ENCODE peak calls at places on chromosomes 3 and 15, in nine cellular contexts. O, M, G, C, I, L, S, K and Z are unnamed samples.

GRCh38 chr15:73355866-73356265 is 12.9 kb downstream of the HCN4 start:
- DNase-seq in O (no peak), M (no peak), G (no peak), C (no peak), I (no peak), L (no peak), S (no peak), K (no peak), Z (no peak)

GRCh38 chr3:42490243-42490642 is 12.2 kb upstream of the VIPR1 start:
- DNase-seq in O (no peak), M (peak; percentile 88), G (no peak), C (no peak), I (no peak), L (peak; percentile 38), S (peak; percentile 69), K (no peak), Z (no peak)

GRCh38 chr15:99413955-99414754 is 151.6 kb upstream of the MEF2A start:
- DNase-seq in O (no peak), M (no peak), G (no peak), C (no peak), I (no peak), L (no peak), S (no peak), K (no peak), Z (no peak)

GRCh38 chr3:57163751-57164150 is 1.4 kb downstream of the IL17RD start:
- DNase-seq in O (no peak), M (no peak), G (no peak), C (no peak), I (no peak), L (no peak), S (no peak), K (no peak), Z (no peak)

GRCh38 chr3:164418426-164418825 is 659.9 kb downstream of the SI start:
- DNase-seq in O (no peak), M (no peak), G (no peak), C (no peak), I (no peak), L (no peak), S (no peak), K (no peak), Z (no peak)

GRCh38 chr15:82393671-82394070 is 35.9 kb upstream of the GOLGA6L9 start:
- DNase-seq in O (no peak), M (no peak), G (no peak), C (no peak), I (no peak), L (no peak), S (no peak), K (no peak), Z (no peak)

GRCh38 chr3:185934726-185935464 is 2.9 kb downstream of the TRA2B start:
- DNase-seq in O (no peak), M (no peak), G (no peak), C (no peak), I (no peak), L (no peak), S (no peak), K (no peak), Z (no peak)

GRCh38 chr15:62976301-62976842 is 66.2 kb upstream of the TPM1 start:
- DNase-seq in O (no peak), M (peak; percentile 29), G (no peak), C (no peak), I (peak; percentile 90), L (no peak), S (no peak), K (no peak), Z (no peak)

GRCh38 chr3:104696470-104696869 is 670.2 kb upstream of the ALCAM start:
- DNase-seq in O (no peak), M (no peak), G (no peak), C (no peak), I (no peak), L (no peak), S (no peak), K (no peak), Z (no peak)

GRCh38 chr15:56346414-56346813 is 18.8 kb upstream of the TEX9 start:
- DNase-seq in O (no peak), M (no peak), G (no peak), C (no peak), I (no peak), L (no peak), S (no peak), K (no peak), Z (no peak)

GRCh38 chr15:70516408-70517193 is 246.8 kb downstream of the UACA start:
- DNase-seq in O (no peak), M (no peak), G (no peak), C (no peak), I (no peak), L (no peak), S (no peak), K (no peak), Z (no peak)

GRCh38 chr3:99929409-99930139 is 111.9 kb downstream of the CMSS1 start:
- DNase-seq in O (peak; percentile 75), M (no peak), G (no peak), C (peak; percentile 48), I (no peak), L (peak; percentile 46), S (peak; percentile 23), K (no peak), Z (no peak)

GRCh38 chr15:23422946-23423708 is 23.9 kb downstream of the GOLGA6L2 start:
- DNase-seq in O (no peak), M (no peak), G (no peak), C (no peak), I (no peak), L (no peak), S (peak; percentile 30), K (no peak), Z (no peak)

GRCh38 chr15:100438570-100438969 is 90.2 kb downstream of the CERS3 start:
- DNase-seq in O (peak; percentile 88), M (peak; percentile 32), G (no peak), C (peak; percentile 70), I (no peak), L (peak; percentile 78), S (peak; percentile 63), K (no peak), Z (no peak)

GRCh38 chr3:72123908-72124441 is 339.0 kb upstream of the PROK2 start:
- DNase-seq in O (peak; percentile 93), M (peak; percentile 74), G (peak; percentile 46), C (peak; percentile 90), I (peak; percentile 72), L (peak; percentile 36), S (peak; percentile 43), K (no peak), Z (no peak)

GRCh38 chr3:50806806-50807205 is 132.1 kb downstream of the DOCK3 start:
- DNase-seq in O (no peak), M (peak; percentile 10), G (no peak), C (no peak), I (peak; percentile 34), L (no peak), S (no peak), K (no peak), Z (no peak)

GRCh38 chr3:55489804-55490132 is 2.7 kb upstream of the WNT5A start:
- DNase-seq in O (peak; percentile 31), M (no peak), G (no peak), C (no peak), I (no peak), L (peak; percentile 22), S (no peak), K (peak; percentile 73), Z (no peak)

GRCh38 chr3:114213669-114214541 is 23.5 kb downstream of the ZNF80 start:
- DNase-seq in O (no peak), M (peak; percentile 3), G (peak; percentile 61), C (peak; percentile 20), I (peak; percentile 3), L (no peak), S (no peak), K (no peak), Z (no peak)

GRCh38 chr3:80606073-80606472 is 838.3 kb upstream of the ROBO1 start:
- DNase-seq in O (no peak), M (no peak), G (no peak), C (no peak), I (no peak), L (no peak), S (no peak), K (peak; percentile 8), Z (no peak)

GRCh38 chr3:97993526-97993925 is 21.3 kb upstream of the RIOX2 start:
- DNase-seq in O (no peak), M (no peak), G (no peak), C (no peak), I (no peak), L (no peak), S (no peak), K (no peak), Z (no peak)

GRCh38 chr3:6041894-6042293 is 819.0 kb upstream of the GRM7 start:
- DNase-seq in O (no peak), M (no peak), G (no peak), C (no peak), I (no peak), L (no peak), S (no peak), K (no peak), Z (no peak)

GRCh38 chr3:78967061-78967460 is 800.7 kb downstream of the ROBO1 start:
- DNase-seq in O (no peak), M (no peak), G (no peak), C (no peak), I (no peak), L (no peak), S (no peak), K (no peak), Z (no peak)

GRCh38 chr3:46897031-46897430 is 19.5 kb downstream of the PTH1R start:
- DNase-seq in O (no peak), M (no peak), G (no peak), C (no peak), I (no peak), L (peak; percentile 2), S (no peak), K (no peak), Z (no peak)
- TF ChIP-seq CTCF in O (no peak), M (no peak), G (no peak), C (no peak), I (no peak), L (no peak), S (no peak), K (no peak), Z (no peak)

GRCh38 chr15:59691194-59691805 is 2.2 kb upstream of the BNIP2 start:
- DNase-seq in O (peak; percentile 45), M (peak; percentile 66), G (no peak), C (peak; percentile 46), I (no peak), L (no peak), S (no peak), K (peak; percentile 37), Z (no peak)
- TF ChIP-seq CTCF in O (peak; percentile 50), M (peak; percentile 80), G (peak; percentile 44), C (no peak), I (peak; percentile 69), L (peak; percentile 77), S (peak; percentile 69), K (peak; percentile 60), Z (peak; percentile 71)

DNA sequence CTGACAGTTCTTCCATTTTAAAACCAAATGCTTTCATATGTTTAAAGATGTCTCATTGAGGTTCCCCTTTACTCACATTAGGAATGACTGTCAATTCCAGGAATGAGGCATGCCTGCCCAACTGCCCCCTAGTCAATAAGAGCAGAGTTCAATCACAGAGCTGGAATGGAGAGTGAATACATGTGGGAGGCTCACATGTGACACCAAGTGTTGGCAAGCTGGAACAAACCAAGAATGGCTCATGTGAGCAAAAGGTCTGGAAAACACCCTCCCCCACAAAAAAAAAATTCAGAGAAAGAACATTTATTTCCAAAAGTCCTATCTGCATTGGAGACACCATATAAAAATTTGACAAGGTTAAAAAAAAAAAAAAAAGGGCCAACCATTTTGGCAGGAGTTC is 3.7 kb downstream of the PBRM1 start:
- DNase-seq in O (peak; percentile 39), M (peak; percentile 34), G (peak; percentile 48), C (no peak), I (peak; percentile 54), L (no peak), S (no peak), K (peak; percentile 27), Z (no peak)
- TF ChIP-seq CTCF in O (no peak), M (no peak), G (peak; percentile 15), C (no peak), I (peak; percentile 44), L (no peak), S (no peak), K (no peak), Z (peak; percentile 52)

GRCh38 chr3:13648060-13648743 is 99.3 kb downstream of the FBLN2 start:
- DNase-seq in O (peak; percentile 70), M (peak; percentile 89), G (peak; percentile 47), C (peak; percentile 79), I (peak; percentile 27), L (peak; percentile 80), S (peak; percentile 74), K (peak; percentile 93), Z (peak; percentile 89)
- TF ChIP-seq CTCF in O (peak; percentile 96), M (peak; percentile 90), G (peak; percentile 99), C (no peak), I (peak; percentile 99), L (peak; percentile 97), S (peak; percentile 99), K (peak; percentile 99), Z (peak; percentile 97)